ENCODE peak calls at places on chromosomes 2 and 18, in six cellular contexts. One of them, this sample, is unnamed.

GRCh38 chr2:102801098-102801718 is 39.4 kb downstream of the TMEM182 start:
- DNase-seq in heart left ventricle: peak; percentile 64
- DNase-seq in transverse colon: no peak
- DNase-seq in IMR-90: peak; percentile 22
- DNase-seq in tibial nerve: no peak
- DNase-seq in CD8-positive, alpha-beta T cell: no peak
- DNase-seq in this sample: no peak

GRCh38 chr2:158191569-158191968 is 89.9 kb downstream of the UPP2 start:
- DNase-seq in heart left ventricle: no peak
- DNase-seq in transverse colon: no peak
- DNase-seq in IMR-90: no peak
- DNase-seq in tibial nerve: no peak
- DNase-seq in CD8-positive, alpha-beta T cell: no peak
- DNase-seq in this sample: no peak

GRCh38 chr2:193963472-193964119 is 1693.4 kb upstream of the SLC39A10 start:
- DNase-seq in heart left ventricle: no peak
- DNase-seq in transverse colon: no peak
- DNase-seq in IMR-90: no peak
- DNase-seq in tibial nerve: no peak
- DNase-seq in CD8-positive, alpha-beta T cell: no peak
- DNase-seq in this sample: no peak

GRCh38 chr2:10498525-10499274 is 50.6 kb upstream of the ODC1 start:
- DNase-seq in heart left ventricle: no peak
- DNase-seq in transverse colon: no peak
- DNase-seq in IMR-90: no peak
- DNase-seq in tibial nerve: no peak
- DNase-seq in CD8-positive, alpha-beta T cell: peak; percentile 8
- DNase-seq in this sample: peak; percentile 35

GRCh38 chr2:108612514-108613183 is 78.4 kb downstream of the LIMS1 start:
- DNase-seq in heart left ventricle: no peak
- DNase-seq in transverse colon: peak; percentile 63
- DNase-seq in IMR-90: no peak
- DNase-seq in tibial nerve: no peak
- DNase-seq in CD8-positive, alpha-beta T cell: peak; percentile 49
- DNase-seq in this sample: no peak

GRCh38 chr2:177155631-177156030 is 57.0 kb upstream of the HNRNPA3 start:
- DNase-seq in heart left ventricle: no peak
- DNase-seq in transverse colon: no peak
- DNase-seq in IMR-90: no peak
- DNase-seq in tibial nerve: no peak
- DNase-seq in CD8-positive, alpha-beta T cell: no peak
- DNase-seq in this sample: no peak

GRCh38 chr2:53403836-53404413 is 363.7 kb upstream of the CHAC2 start:
- DNase-seq in heart left ventricle: no peak
- DNase-seq in transverse colon: no peak
- DNase-seq in IMR-90: peak; percentile 79
- DNase-seq in tibial nerve: no peak
- DNase-seq in CD8-positive, alpha-beta T cell: no peak
- DNase-seq in this sample: no peak

GRCh38 chr2:231632559-231633142 is 40.0 kb downstream of the TEX44 start:
- DNase-seq in heart left ventricle: no peak
- DNase-seq in transverse colon: no peak
- DNase-seq in IMR-90: peak; percentile 96
- DNase-seq in tibial nerve: no peak
- DNase-seq in CD8-positive, alpha-beta T cell: no peak
- DNase-seq in this sample: no peak

GRCh38 chr2:195468771-195469170 is 188.3 kb upstream of the SLC39A10 start:
- DNase-seq in heart left ventricle: no peak
- DNase-seq in transverse colon: no peak
- DNase-seq in IMR-90: peak; percentile 17
- DNase-seq in tibial nerve: no peak
- DNase-seq in CD8-positive, alpha-beta T cell: no peak
- DNase-seq in this sample: no peak

GRCh38 chr2:5315512-5315911 is 376.7 kb upstream of the SOX11 start:
- DNase-seq in heart left ventricle: no peak
- DNase-seq in transverse colon: no peak
- DNase-seq in IMR-90: no peak
- DNase-seq in tibial nerve: no peak
- DNase-seq in CD8-positive, alpha-beta T cell: no peak
- DNase-seq in this sample: no peak

GRCh38 chr2:206305523-206306245 is 31.2 kb downstream of the ZDBF2 start:
- DNase-seq in heart left ventricle: no peak
- DNase-seq in transverse colon: no peak
- DNase-seq in IMR-90: no peak
- DNase-seq in tibial nerve: no peak
- DNase-seq in CD8-positive, alpha-beta T cell: no peak
- DNase-seq in this sample: no peak

GRCh38 chr18:74476154-74476553 is 19.0 kb upstream of the DIPK1C start:
- DNase-seq in heart left ventricle: no peak
- DNase-seq in transverse colon: no peak
- DNase-seq in IMR-90: peak; percentile 8
- DNase-seq in tibial nerve: peak; percentile 37
- DNase-seq in CD8-positive, alpha-beta T cell: no peak
- DNase-seq in this sample: no peak

GRCh38 chr2:8819194-8819593 is 18.2 kb downstream of the KIDINS220 start:
- DNase-seq in heart left ventricle: no peak
- DNase-seq in transverse colon: no peak
- DNase-seq in IMR-90: peak; percentile 55
- DNase-seq in tibial nerve: no peak
- DNase-seq in CD8-positive, alpha-beta T cell: no peak
- DNase-seq in this sample: no peak

GRCh38 chr2:88810017-88810416 is 118.5 kb downstream of the RPIA start:
- DNase-seq in heart left ventricle: no peak
- DNase-seq in transverse colon: no peak
- DNase-seq in IMR-90: no peak
- DNase-seq in tibial nerve: no peak
- DNase-seq in CD8-positive, alpha-beta T cell: no peak
- DNase-seq in this sample: no peak

GRCh38 chr2:26613241-26614204 is 27.6 kb downstream of the CIB4 start:
- DNase-seq in heart left ventricle: no peak
- DNase-seq in transverse colon: no peak
- DNase-seq in IMR-90: no peak
- DNase-seq in tibial nerve: no peak
- DNase-seq in CD8-positive, alpha-beta T cell: no peak
- DNase-seq in this sample: no peak

GRCh38 chr2:175805442-175806114 is 196.5 kb downstream of the LNPK start:
- DNase-seq in heart left ventricle: no peak
- DNase-seq in transverse colon: no peak
- DNase-seq in IMR-90: no peak
- DNase-seq in tibial nerve: no peak
- DNase-seq in CD8-positive, alpha-beta T cell: no peak
- DNase-seq in this sample: no peak

GRCh38 chr18:74899554-74899953 is 301.9 kb downstream of the ZNF407 start:
- DNase-seq in heart left ventricle: no peak
- DNase-seq in transverse colon: no peak
- DNase-seq in IMR-90: no peak
- DNase-seq in tibial nerve: no peak
- DNase-seq in CD8-positive, alpha-beta T cell: no peak
- DNase-seq in this sample: peak; percentile 79

GRCh38 chr18:59660976-59661743 is 36.1 kb downstream of the CCBE1 start:
- DNase-seq in heart left ventricle: no peak
- DNase-seq in transverse colon: no peak
- DNase-seq in IMR-90: peak; percentile 69
- DNase-seq in tibial nerve: no peak
- DNase-seq in CD8-positive, alpha-beta T cell: no peak
- DNase-seq in this sample: no peak

GRCh38 chr18:59657012-59657411 is 40.2 kb downstream of the CCBE1 start:
- DNase-seq in heart left ventricle: no peak
- DNase-seq in transverse colon: no peak
- DNase-seq in IMR-90: no peak
- DNase-seq in tibial nerve: no peak
- DNase-seq in CD8-positive, alpha-beta T cell: no peak
- DNase-seq in this sample: no peak

GRCh38 chr18:59660398-59660797 is 36.8 kb downstream of the CCBE1 start:
- DNase-seq in heart left ventricle: no peak
- DNase-seq in transverse colon: no peak
- DNase-seq in IMR-90: no peak
- DNase-seq in tibial nerve: no peak
- DNase-seq in CD8-positive, alpha-beta T cell: no peak
- DNase-seq in this sample: no peak

GRCh38 chr18:59662008-59662701 is 35.1 kb downstream of the CCBE1 start:
- DNase-seq in heart left ventricle: no peak
- DNase-seq in transverse colon: no peak
- DNase-seq in IMR-90: peak; percentile 72
- DNase-seq in tibial nerve: no peak
- DNase-seq in CD8-positive, alpha-beta T cell: no peak
- DNase-seq in this sample: no peak

GRCh38 chr18:59659486-59660187 is 37.6 kb downstream of the CCBE1 start:
- DNase-seq in heart left ventricle: no peak
- DNase-seq in transverse colon: no peak
- DNase-seq in IMR-90: peak; percentile 50
- DNase-seq in tibial nerve: no peak
- DNase-seq in CD8-positive, alpha-beta T cell: no peak
- DNase-seq in this sample: no peak
- H3K4me3 ChIP-seq in heart left ventricle: peak overlapping the region; percentile 27
- H3K4me3 ChIP-seq in transverse colon: peak overlapping the region; percentile 2
- H3K4me3 ChIP-seq in IMR-90: peak overlapping the region; percentile 33
- H3K4me3 ChIP-seq in tibial nerve: no peak overlapping the region
- H3K4me3 ChIP-seq in CD8-positive, alpha-beta T cell: no peak overlapping the region
- H3K4me3 ChIP-seq in this sample: no peak overlapping the region

DNA sequence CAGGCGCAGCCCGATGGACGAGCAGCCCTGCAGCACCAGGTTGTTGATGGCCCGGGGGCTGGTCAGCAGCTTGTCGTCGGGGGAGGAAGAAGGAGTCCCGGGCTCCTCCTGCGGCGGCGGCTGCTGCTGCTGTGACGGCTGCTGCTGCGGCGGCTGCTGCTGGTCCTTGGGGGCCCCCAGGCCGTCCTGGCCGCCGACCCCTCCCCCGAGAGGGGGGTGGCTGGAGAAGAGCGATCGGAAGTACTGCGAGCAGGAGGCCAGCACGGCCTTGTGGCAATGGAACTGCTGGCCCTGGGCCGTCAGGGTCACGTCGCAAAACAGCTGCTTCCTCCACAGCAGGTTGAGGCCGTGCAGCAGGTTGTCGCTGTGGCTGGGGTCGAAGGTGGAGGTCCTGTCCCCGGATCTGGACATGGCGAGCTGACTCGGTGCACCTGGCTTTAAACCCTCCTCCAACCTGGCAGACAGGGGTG is 2.6 kb downstream of the KLHL14 start:
- DNase-seq in heart left ventricle: no peak
- DNase-seq in transverse colon: no peak
- DNase-seq in IMR-90: no peak
- DNase-seq in tibial nerve: no peak
- DNase-seq in CD8-positive, alpha-beta T cell: no peak
- DNase-seq in this sample: no peak
- H3K4me3 ChIP-seq in heart left ventricle: peak overlapping the region; percentile 45
- H3K4me3 ChIP-seq in transverse colon: peak overlapping the region; percentile 31
- H3K4me3 ChIP-seq in IMR-90: no peak overlapping the region
- H3K4me3 ChIP-seq in tibial nerve: peak overlapping the region; percentile 17
- H3K4me3 ChIP-seq in CD8-positive, alpha-beta T cell: no peak overlapping the region
- H3K4me3 ChIP-seq in this sample: no peak overlapping the region

GRCh38 chr18:79986726-79987125 is 1.6 kb downstream of the TXNL4A start:
- DNase-seq in heart left ventricle: no peak
- DNase-seq in transverse colon: no peak
- DNase-seq in IMR-90: no peak
- DNase-seq in tibial nerve: no peak
- DNase-seq in CD8-positive, alpha-beta T cell: no peak
- DNase-seq in this sample: no peak
- H3K4me3 ChIP-seq in heart left ventricle: peak overlapping the region; percentile 92
- H3K4me3 ChIP-seq in transverse colon: peak overlapping the region; percentile 91
- H3K4me3 ChIP-seq in IMR-90: peak overlapping the region; percentile 85
- H3K4me3 ChIP-seq in tibial nerve: no peak overlapping the region
- H3K4me3 ChIP-seq in CD8-positive, alpha-beta T cell: no peak overlapping the region
- H3K4me3 ChIP-seq in this sample: no peak overlapping the region

GRCh38 chr18:9139400-9140039 is 2.9 kb downstream of the ANKRD12 start:
- DNase-seq in heart left ventricle: no peak
- DNase-seq in transverse colon: no peak
- DNase-seq in IMR-90: no peak
- DNase-seq in tibial nerve: no peak
- DNase-seq in CD8-positive, alpha-beta T cell: no peak
- DNase-seq in this sample: no peak
- H3K4me3 ChIP-seq in heart left ventricle: no peak overlapping the region
- H3K4me3 ChIP-seq in transverse colon: peak overlapping the region; percentile 1
- H3K4me3 ChIP-seq in IMR-90: peak overlapping the region; percentile 2
- H3K4me3 ChIP-seq in tibial nerve: no peak overlapping the region
- H3K4me3 ChIP-seq in CD8-positive, alpha-beta T cell: peak overlapping the region; percentile 5
- H3K4me3 ChIP-seq in this sample: no peak overlapping the region

GRCh38 chr2:221361633-221362032 is 210.5 kb downstream of the EPHA4 start:
- DNase-seq in heart left ventricle: no peak
- DNase-seq in transverse colon: no peak
- DNase-seq in IMR-90: no peak
- DNase-seq in tibial nerve: no peak
- DNase-seq in CD8-positive, alpha-beta T cell: no peak
- DNase-seq in this sample: no peak
- H3K4me3 ChIP-seq in heart left ventricle: no peak overlapping the region
- H3K4me3 ChIP-seq in transverse colon: no peak overlapping the region
- H3K4me3 ChIP-seq in IMR-90: no peak overlapping the region
- H3K4me3 ChIP-seq in tibial nerve: no peak overlapping the region
- H3K4me3 ChIP-seq in CD8-positive, alpha-beta T cell: no peak overlapping the region
- H3K4me3 ChIP-seq in this sample: no peak overlapping the region

DNA sequence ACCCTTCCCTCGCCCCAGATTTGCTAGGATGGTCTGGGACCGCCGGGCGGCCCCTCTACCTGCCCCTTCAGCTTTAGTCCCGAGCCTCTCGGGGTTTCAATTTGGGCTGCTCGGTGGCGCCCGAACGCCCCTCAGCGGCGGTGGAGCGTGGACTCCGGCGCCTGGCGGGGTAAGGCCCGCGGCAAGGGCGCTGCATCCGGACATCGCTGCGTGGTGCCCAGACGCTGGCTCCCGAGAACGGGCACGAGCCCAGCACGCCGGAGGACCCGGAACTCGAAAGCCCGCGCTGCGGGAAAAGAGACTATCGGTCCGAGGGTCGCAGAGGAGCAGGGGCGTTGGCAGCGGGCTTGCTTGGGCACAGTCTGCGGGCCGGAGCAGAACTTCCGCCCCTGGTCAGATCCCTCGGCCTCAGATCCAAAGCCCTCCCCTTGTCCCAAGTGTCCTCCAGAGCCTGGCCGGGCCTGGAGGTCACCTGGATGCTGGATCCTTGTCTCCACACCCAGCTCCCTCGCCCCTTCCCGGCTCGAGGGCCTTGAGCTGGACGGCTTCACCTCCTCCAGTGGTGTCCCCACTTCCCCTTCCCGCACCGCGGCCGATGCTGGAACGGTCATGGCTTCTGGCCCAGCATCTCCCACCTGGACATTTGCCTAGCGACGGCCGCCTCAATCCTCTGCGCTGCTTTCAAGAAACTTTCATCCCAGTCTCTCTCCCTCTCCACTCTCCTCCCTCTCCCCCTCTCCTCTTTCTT is 2.9 kb upstream of the OTX1 start:
- DNase-seq in heart left ventricle: peak; percentile 18
- DNase-seq in transverse colon: peak; percentile 7
- DNase-seq in IMR-90: no peak
- DNase-seq in tibial nerve: no peak
- DNase-seq in CD8-positive, alpha-beta T cell: no peak
- DNase-seq in this sample: peak; percentile 74
- H3K4me3 ChIP-seq in heart left ventricle: peak overlapping the region; percentile 19
- H3K4me3 ChIP-seq in transverse colon: no peak overlapping the region
- H3K4me3 ChIP-seq in IMR-90: no peak overlapping the region
- H3K4me3 ChIP-seq in tibial nerve: no peak overlapping the region
- H3K4me3 ChIP-seq in CD8-positive, alpha-beta T cell: no peak overlapping the region
- H3K4me3 ChIP-seq in this sample: no peak overlapping the region

DNA sequence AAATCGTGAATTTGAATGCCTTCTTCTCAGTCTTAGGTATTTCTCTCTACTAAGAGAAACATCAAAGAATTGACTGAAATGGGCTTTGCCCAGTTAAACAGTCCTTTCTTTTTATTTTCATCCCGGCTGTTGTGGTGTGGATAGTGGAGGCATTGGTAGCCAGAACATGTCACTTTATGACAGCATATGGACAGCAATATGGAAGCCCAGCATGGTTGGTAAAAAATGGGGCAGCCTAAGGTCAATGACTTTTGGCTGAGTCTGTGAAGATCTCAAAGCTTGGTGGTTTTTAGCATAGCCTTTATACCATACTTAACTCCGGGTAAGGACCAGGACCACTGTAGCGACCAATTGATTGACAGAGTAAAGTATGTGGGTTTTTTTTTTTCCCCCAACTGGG is 3.2 kb downstream of the CERS6 start:
- DNase-seq in heart left ventricle: no peak
- DNase-seq in transverse colon: no peak
- DNase-seq in IMR-90: no peak
- DNase-seq in tibial nerve: no peak
- DNase-seq in CD8-positive, alpha-beta T cell: no peak
- DNase-seq in this sample: no peak
- H3K4me3 ChIP-seq in heart left ventricle: no peak overlapping the region
- H3K4me3 ChIP-seq in transverse colon: no peak overlapping the region
- H3K4me3 ChIP-seq in IMR-90: no peak overlapping the region
- H3K4me3 ChIP-seq in tibial nerve: no peak overlapping the region
- H3K4me3 ChIP-seq in CD8-positive, alpha-beta T cell: no peak overlapping the region
- H3K4me3 ChIP-seq in this sample: no peak overlapping the region

This sample was measured in aorta.